ENCODE peak calls at places on chromosomes 2 and 18, in four cellular contexts. O, P, S and F are unnamed samples.

GRCh38 chr18:77086656-77087390 is 45.8 kb downstream of the MBP start:
- ATAC-seq in O (no peak), S (peak; percentile 75), P (peak; percentile 31), F (no peak)

GRCh38 chr2:42241517-42241916 is 72.4 kb downstream of the EML4 start:
- ATAC-seq in O (no peak), S (no peak), P (no peak), F (no peak)

GRCh38 chr2:68997401-68997800 is 15.6 kb upstream of the ANTXR1 start:
- ATAC-seq in S (no peak), O (no peak), P (no peak), F (no peak)

GRCh38 chr2:3423492-3424170 is 44.1 kb downstream of the TRAPPC12 start:
- ATAC-seq in O (no peak), P (peak; percentile 75), S (peak; percentile 58), F (peak; percentile 11)

GRCh38 chr2:238724728-238725127 is 123.2 kb upstream of the TWIST2 start:
- ATAC-seq in P (no peak), S (no peak), O (no peak), F (no peak)

GRCh38 chr2:165328272-165328671 is 89.1 kb downstream of the SCN2A start:
- ATAC-seq in O (no peak), P (no peak), S (no peak), F (no peak)

GRCh38 chr2:160862226-160862625 is 298.0 kb upstream of the TANK start:
- ATAC-seq in S (no peak), O (no peak), P (no peak), F (no peak)

GRCh38 chr2:229927817-229928321 is 5.6 kb downstream of the FBXO36 start:
- ATAC-seq in S (no peak), P (no peak), O (no peak), F (no peak)

GRCh38 chr2:160140471-160140870 is 59.6 kb downstream of the ITGB6 start:
- ATAC-seq in S (no peak), P (no peak), O (no peak), F (no peak)

GRCh38 chr2:54657664-54658083 is 65.8 kb upstream of the EML6 start:
- ATAC-seq in S (peak; percentile 68), O (peak; percentile 76), P (peak; percentile 56), F (peak; percentile 65)

GRCh38 chr2:161161074-161161577 is 898 bp downstream of the TANK start:
- ATAC-seq in O (no peak), S (no peak), P (peak; percentile 9), F (no peak)

GRCh38 chr2:203936535-203936934 is at the start of gene ICOS:
- ATAC-seq in S (no peak), O (no peak), P (no peak), F (no peak)

GRCh38 chr2:132757676-132758075 is 87.7 kb upstream of the LYPD1 start:
- ATAC-seq in S (no peak), P (no peak), O (no peak), F (no peak)

GRCh38 chr2:128735296-128735960 is 416.8 kb upstream of the HS6ST1 start:
- ATAC-seq in P (no peak), O (no peak), S (no peak), F (no peak)

GRCh38 chr2:3233877-3234276 is 143.7 kb downstream of the EIPR1 start:
- ATAC-seq in O (no peak), S (no peak), P (no peak), F (no peak)

GRCh38 chr2:168772704-168773103 is 29.7 kb upstream of the NOSTRIN start:
- ATAC-seq in O (no peak), P (no peak), S (no peak), F (no peak)

GRCh38 chr2:150234787-150235512 is 252.5 kb downstream of the RND3 start:
- ATAC-seq in O (peak; percentile 34), P (no peak), S (peak; percentile 74), F (no peak)

GRCh38 chr18:24910217-24910616 is 441.7 kb downstream of the ZNF521 start:
- ATAC-seq in P (no peak), S (no peak), O (no peak), F (peak; percentile 37)

GRCh38 chr18:76459312-76459686 is 35.7 kb downstream of the ZNF516 start:
- ATAC-seq in S (peak; percentile 45), P (no peak), O (no peak), F (no peak)

GRCh38 chr2:1593371-1594205 is 150.7 kb downstream of the PXDN start:
- ATAC-seq in S (peak; percentile 11), P (peak; percentile 20), O (no peak), F (no peak)

GRCh38 chr2:30796723-30797122 is 10.5 kb downstream of the CAPN13 start:
- ATAC-seq in P (no peak), S (peak; percentile 74), O (peak; percentile 47), F (no peak)

GRCh38 chr2:72155151-72155550 is 7.5 kb upstream of the CYP26B1 start:
- ATAC-seq in O (no peak), P (no peak), S (no peak), F (no peak)

GRCh38 chr2:85741211-85741610 is 12.6 kb upstream of the ATOH8 start:
- ATAC-seq in O (no peak), S (peak; percentile 25), P (peak; percentile 12), F (no peak)

GRCh38 chr2:9601397-9601796 is 29.4 kb downstream of the YWHAQ start:
- ATAC-seq in S (no peak), P (no peak), O (no peak), F (no peak)

GRCh38 chr2:232588031-232588430 is 37.5 kb downstream of the EIF4E2 start:
- ATAC-seq in S (no peak), O (no peak), P (peak; percentile 42), F (no peak)

GRCh38 chr18:11883153-11883552 is 25.0 kb downstream of the MPPE1 start:
- ATAC-seq in O (no peak), S (peak; percentile 49), P (no peak), F (no peak)

GRCh38 chr2:64538764-64539433 is 14.8 kb downstream of the AFTPH start:
- ATAC-seq in P (no peak), S (no peak), O (no peak), F (no peak)

DNA sequence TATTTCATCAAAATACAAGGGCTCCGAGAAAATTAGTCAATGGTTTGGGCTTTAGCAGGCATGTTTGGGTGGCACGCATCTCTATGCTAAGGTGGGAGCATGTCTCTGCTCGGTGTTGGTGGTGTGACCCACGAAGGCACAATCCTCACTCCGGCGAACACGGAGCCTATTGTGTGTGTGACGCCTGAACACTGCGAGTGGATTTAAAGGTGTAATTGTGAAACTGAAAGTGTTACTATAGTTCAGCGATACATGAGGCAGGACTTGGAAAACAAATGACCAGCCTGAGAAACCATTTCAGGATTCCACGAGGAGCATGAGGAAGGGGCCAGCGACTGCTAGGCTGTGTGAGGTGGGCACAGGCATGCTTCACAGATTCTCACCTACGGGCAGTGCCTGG is 41.7 kb upstream of the LDLRAD4 start:
- ATAC-seq in O (no peak), S (no peak), P (no peak), F (no peak)
- H3K4me3 ChIP-seq in O (no peak overlapping the region), S (no peak overlapping the region), P (no peak overlapping the region), F (no peak overlapping the region)

DNA sequence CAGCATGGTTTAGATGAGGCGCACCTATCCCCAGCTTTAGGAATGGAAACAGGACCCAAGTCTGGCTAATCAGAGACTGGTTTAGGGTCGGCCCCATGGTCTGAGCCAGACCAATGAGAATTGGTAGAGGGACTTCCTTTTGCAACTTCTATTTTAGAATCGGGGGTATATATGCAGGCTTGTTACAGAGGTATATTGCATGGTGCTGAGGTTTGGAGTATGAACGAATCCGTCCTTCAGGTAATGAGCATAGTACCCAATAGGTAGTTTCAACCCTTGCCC is 1.5 kb upstream of the BOLA3 start:
- ATAC-seq in S (no peak), O (no peak), P (no peak), F (no peak)
- H3K4me3 ChIP-seq in S (no peak overlapping the region), O (no peak overlapping the region), P (no peak overlapping the region), F (no peak overlapping the region)

GRCh38 chr2:189578272-189578671 is 2.3 kb downstream of the SLC40A1 start:
- ATAC-seq in P (no peak), O (no peak), S (no peak), F (no peak)

GRCh38 chr2:189581354-189582139 is 961 bp upstream of the SLC40A1 start:
- ATAC-seq in S (peak; percentile 51), P (peak; percentile 12), O (peak; percentile 14), F (peak; percentile 16)

GRCh38 chr2:189580267-189580661 is 322 bp downstream of the SLC40A1 start:
- ATAC-seq in O (peak; percentile 14), S (peak; percentile 56), P (peak; percentile 39), F (peak; percentile 20)

GRCh38 chr2:189580662-189581353 is at the start of gene SLC40A1:
- ATAC-seq in O (peak; percentile 94), S (peak; percentile 98), P (peak; percentile 96), F (peak; percentile 98)

DNA sequence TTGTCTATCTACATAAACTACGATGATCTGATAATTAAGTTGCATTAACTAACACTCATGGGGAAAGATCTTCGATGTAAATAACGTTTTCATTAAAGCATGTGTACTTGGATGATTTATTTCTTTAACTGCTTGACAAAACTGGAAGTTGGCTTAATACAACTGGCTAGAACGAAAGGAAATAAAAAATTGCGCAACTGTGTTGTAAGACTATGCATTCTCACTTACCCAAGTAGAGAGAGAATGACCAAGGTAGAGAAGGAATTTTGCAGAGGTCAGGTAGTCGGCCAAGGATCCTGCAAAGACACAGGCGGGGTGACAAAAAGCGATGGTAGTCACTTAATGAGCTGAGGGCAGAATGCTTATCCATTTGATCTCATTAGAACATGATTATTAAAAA is 1.0 kb downstream of the SLC40A1 start:
- ATAC-seq in S (peak; percentile 38), O (no peak), P (peak; percentile 57), F (peak; percentile 25)
- H3K4me3 ChIP-seq in S (peak overlapping the region; percentile 86), O (peak overlapping the region; percentile 38), P (peak overlapping the region; percentile 100), F (peak overlapping the region; percentile 89)

GRCh38 chr2:151367571-151367970 is 10.2 kb downstream of the TNFAIP6 start:
- ATAC-seq in O (no peak), P (no peak), S (no peak), F (no peak)

GRCh38 chr2:151361674-151362380 is 4.4 kb downstream of the TNFAIP6 start:
- ATAC-seq in P (no peak), S (no peak), O (no peak), F (no peak)

GRCh38 chr2:151359768-151360167 is 2.4 kb downstream of the TNFAIP6 start:
- ATAC-seq in S (no peak), O (no peak), P (no peak), F (no peak)

GRCh38 chr2:151363709-151364108 is 6.3 kb downstream of the TNFAIP6 start:
- ATAC-seq in S (peak; percentile 47), O (peak; percentile 34), P (peak; percentile 57), F (peak; percentile 88)
- H3K4me3 ChIP-seq in S (no peak overlapping the region), O (no peak overlapping the region), P (no peak overlapping the region), F (no peak overlapping the region)

GRCh38 chr2:34705556-34706247 is 1106.6 kb upstream of the FAM98A start:
- ATAC-seq in P (no peak), S (no peak), O (no peak), F (no peak)
- H3K4me3 ChIP-seq in P (no peak overlapping the region), S (no peak overlapping the region), O (no peak overlapping the region), F (no peak overlapping the region)